ENCODE peak calls at places on chromosomes 11 and 22, in five cellular contexts. One of them, this sample, is unnamed. For H3K4me1, the result is how much of the 10 kb centered on the place peaks cover.

GRCh38 chr11:3723014-3723708 is 52.0 kb upstream of the CHRNA10 start:
- DNase-seq in H1: no peak
- DNase-seq in K562: no peak
- DNase-seq in HepG2: no peak
- DNase-seq in GM12878: no peak
- DNase-seq in this sample: no peak

GRCh38 chr11:30635401-30635989 is 49.3 kb upstream of the MPPED2 start:
- DNase-seq in H1: peak
- DNase-seq in K562: no peak
- DNase-seq in HepG2: no peak
- DNase-seq in GM12878: no peak
- DNase-seq in this sample: no peak

GRCh38 chr11:44529895-44530412 is 35.5 kb upstream of the CD82 start:
- DNase-seq in H1: no peak
- DNase-seq in K562: no peak
- DNase-seq in HepG2: no peak
- DNase-seq in GM12878: no peak
- DNase-seq in this sample: no peak

GRCh38 chr11:59292611-59293010 is 66.1 kb upstream of the OR5AN1 start:
- DNase-seq in H1: no peak
- DNase-seq in K562: no peak
- DNase-seq in HepG2: no peak
- DNase-seq in GM12878: no peak
- DNase-seq in this sample: no peak

GRCh38 chr11:65013130-65013691 is 749 bp upstream of the ARL2 start:
- DNase-seq in H1: no peak
- DNase-seq in K562: peak
- DNase-seq in HepG2: peak
- DNase-seq in GM12878: no peak
- DNase-seq in this sample: no peak

GRCh38 chr11:88886796-88887195 is 179.0 kb downstream of the GRM5 start:
- DNase-seq in H1: peak
- DNase-seq in K562: peak
- DNase-seq in HepG2: peak
- DNase-seq in GM12878: peak
- DNase-seq in this sample: peak

GRCh38 chr11:57416436-57416835 is 10.5 kb downstream of the SLC43A3 start:
- DNase-seq in H1: no peak
- DNase-seq in K562: no peak
- DNase-seq in HepG2: no peak
- DNase-seq in GM12878: no peak
- DNase-seq in this sample: no peak

GRCh38 chr11:33734441-33735165 is 1.6 kb downstream of the CD59 start:
- DNase-seq in H1: no peak
- DNase-seq in K562: no peak
- DNase-seq in HepG2: no peak
- DNase-seq in GM12878: no peak
- DNase-seq in this sample: no peak

GRCh38 chr11:68142028-68142412 is 20.8 kb upstream of the CHKA start:
- DNase-seq in H1: no peak
- DNase-seq in K562: no peak
- DNase-seq in HepG2: no peak
- DNase-seq in GM12878: no peak
- DNase-seq in this sample: no peak

GRCh38 chr11:7905961-7906429 is 25.1 kb downstream of the OR10A6 start:
- DNase-seq in H1: no peak
- DNase-seq in K562: no peak
- DNase-seq in HepG2: no peak
- DNase-seq in GM12878: no peak
- DNase-seq in this sample: no peak

GRCh38 chr11:8345179-8345578 is 81.5 kb upstream of the LMO1 start:
- DNase-seq in H1: no peak
- DNase-seq in K562: no peak
- DNase-seq in HepG2: no peak
- DNase-seq in GM12878: no peak
- DNase-seq in this sample: no peak

GRCh38 chr11:107587306-107587979 is 3.5 kb upstream of the ELMOD1 start:
- DNase-seq in H1: no peak
- DNase-seq in K562: no peak
- DNase-seq in HepG2: no peak
- DNase-seq in GM12878: no peak
- DNase-seq in this sample: no peak

GRCh38 chr11:62912268-62912667 is 8.9 kb downstream of the CHRM1 start:
- DNase-seq in H1: no peak
- DNase-seq in K562: no peak
- DNase-seq in HepG2: no peak
- DNase-seq in GM12878: no peak
- DNase-seq in this sample: no peak

GRCh38 chr11:129331217-129331616 is 44.4 kb upstream of the BARX2 start:
- DNase-seq in H1: no peak
- DNase-seq in K562: no peak
- DNase-seq in HepG2: peak
- DNase-seq in GM12878: no peak
- DNase-seq in this sample: no peak

DNA sequence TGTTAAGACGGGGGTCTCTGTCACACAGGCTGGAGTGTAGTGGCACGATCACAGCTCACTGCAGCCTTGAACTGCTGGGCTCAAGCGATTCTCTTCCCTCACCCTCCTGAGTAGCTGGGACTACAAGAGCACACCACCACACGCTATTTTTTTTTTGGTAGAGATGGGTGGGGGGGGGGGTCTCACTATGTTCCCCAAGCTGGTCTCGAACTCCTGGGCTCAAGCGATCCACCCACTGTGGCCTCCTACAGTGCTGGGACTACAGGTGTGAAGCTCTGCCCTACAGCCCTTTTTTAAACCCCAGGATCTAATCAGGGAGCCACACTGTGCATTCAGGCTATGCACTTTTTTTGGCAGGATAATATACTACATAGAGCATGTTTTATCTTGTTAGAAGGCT is 1.4 kb upstream of the DHCR7 start:
- DNase-seq in H1: no peak
- DNase-seq in K562: no peak
- DNase-seq in HepG2: no peak
- DNase-seq in GM12878: no peak
- DNase-seq in this sample: no peak
- H3K4me1 ChIP-seq in H1: under half
- H3K4me1 ChIP-seq in K562: under half
- H3K4me1 ChIP-seq in HepG2: half or more
- H3K4me1 ChIP-seq in GM12878: under half
- H3K4me1 ChIP-seq in this sample: under half

DNA sequence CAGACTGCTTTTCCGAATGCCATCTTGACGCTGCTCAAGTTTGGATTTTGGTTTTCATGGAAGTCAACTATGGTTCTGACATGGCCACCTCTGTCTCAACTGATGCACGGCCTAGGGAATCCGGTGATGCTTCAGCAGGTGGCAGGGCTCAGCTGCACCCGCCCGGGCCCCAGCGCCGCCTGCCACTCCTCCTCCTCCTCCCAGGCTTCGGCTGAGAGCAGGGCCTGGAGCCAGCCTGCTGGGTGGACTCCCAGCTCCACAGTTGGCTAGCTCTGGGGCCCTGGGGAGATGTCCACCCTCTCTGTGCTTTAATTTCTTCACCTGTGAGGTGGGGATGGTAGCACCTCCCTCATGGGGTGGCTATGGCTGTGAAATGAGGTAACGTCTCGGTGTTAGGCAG is 20.3 kb upstream of the NFAM1 start:
- DNase-seq in H1: no peak
- DNase-seq in K562: no peak
- DNase-seq in HepG2: no peak
- DNase-seq in GM12878: no peak
- DNase-seq in this sample: no peak
- TF ChIP-seq ATF3 in H1: no peak
- TF ChIP-seq ATF3 in K562: no peak
- TF ChIP-seq ATF3 in HepG2: no peak
- TF ChIP-seq ATF3 in GM12878: no peak
- TF ChIP-seq ATF3 in this sample: no peak

GRCh38 chr11:79084382-79084781 is 356.4 kb downstream of the TENM4 start:
- DNase-seq in H1: no peak
- DNase-seq in K562: no peak
- DNase-seq in HepG2: no peak
- DNase-seq in GM12878: no peak
- DNase-seq in this sample: no peak

GRCh38 chr11:79087957-79088318 is 352.9 kb downstream of the TENM4 start:
- DNase-seq in H1: no peak
- DNase-seq in K562: no peak
- DNase-seq in HepG2: no peak
- DNase-seq in GM12878: no peak
- DNase-seq in this sample: no peak

GRCh38 chr11:79087238-79087956 is 353.4 kb downstream of the TENM4 start:
- DNase-seq in H1: peak
- DNase-seq in K562: no peak
- DNase-seq in HepG2: peak
- DNase-seq in GM12878: no peak
- DNase-seq in this sample: no peak

GRCh38 chr11:79083346-79083745 is 357.5 kb downstream of the TENM4 start:
- DNase-seq in H1: no peak
- DNase-seq in K562: no peak
- DNase-seq in HepG2: no peak
- DNase-seq in GM12878: no peak
- DNase-seq in this sample: no peak

GRCh38 chr11:79086056-79086455 is 354.8 kb downstream of the TENM4 start:
- DNase-seq in H1: no peak
- DNase-seq in K562: no peak
- DNase-seq in HepG2: no peak
- DNase-seq in GM12878: no peak
- DNase-seq in this sample: no peak
- H3K4me1 ChIP-seq in H1: under half
- H3K4me1 ChIP-seq in K562: under half
- H3K4me1 ChIP-seq in HepG2: under half
- H3K4me1 ChIP-seq in GM12878: under half
- H3K4me1 ChIP-seq in this sample: under half

GRCh38 chr22:32684148-32684821 is 117.2 kb upstream of the TIMP3 start:
- DNase-seq in H1: no peak
- DNase-seq in K562: no peak
- DNase-seq in HepG2: no peak
- DNase-seq in GM12878: no peak
- DNase-seq in this sample: no peak
- TF ChIP-seq ATF3 in H1: no peak
- TF ChIP-seq ATF3 in K562: peak
- TF ChIP-seq ATF3 in HepG2: no peak
- TF ChIP-seq ATF3 in GM12878: no peak
- TF ChIP-seq ATF3 in this sample: no peak

DNA sequence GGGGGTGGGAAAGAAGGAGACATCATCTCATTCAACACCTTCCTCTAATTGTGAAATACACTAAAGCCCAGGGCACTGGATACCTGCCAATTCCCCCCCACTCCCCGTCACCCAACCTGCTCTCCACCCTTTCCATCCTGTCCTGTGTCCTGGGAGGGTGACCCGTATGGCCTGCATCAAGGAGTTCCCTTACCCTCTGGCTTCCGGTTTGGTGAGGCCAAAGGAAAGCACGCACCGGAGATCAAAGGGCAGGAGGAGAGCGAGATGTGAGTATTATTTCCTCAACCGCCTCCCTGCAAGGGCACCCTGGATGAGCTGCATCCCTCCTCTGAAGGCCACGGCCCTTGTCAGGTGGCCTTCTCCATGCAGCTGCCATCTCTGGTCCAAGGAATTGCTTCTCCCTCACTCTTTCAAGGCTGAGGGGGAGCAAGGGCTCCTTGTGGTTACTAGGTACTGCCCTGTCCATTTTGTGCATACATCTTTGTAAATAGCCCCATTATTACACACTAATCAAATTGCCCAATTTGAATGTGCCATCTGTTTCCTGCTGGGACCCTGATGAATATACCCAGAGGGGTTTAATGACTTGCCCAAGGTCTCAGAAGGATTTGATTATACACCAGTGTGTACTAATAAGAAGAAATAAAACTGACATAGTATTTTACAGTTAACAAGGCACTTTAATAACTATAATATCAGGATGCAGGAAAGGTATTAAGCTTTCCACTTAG is 64.8 kb upstream of the PTPRJ start:
- DNase-seq in H1: no peak
- DNase-seq in K562: no peak
- DNase-seq in HepG2: peak
- DNase-seq in GM12878: no peak
- DNase-seq in this sample: no peak
- H3K4me1 ChIP-seq in H1: under half
- H3K4me1 ChIP-seq in K562: under half
- H3K4me1 ChIP-seq in HepG2: under half
- H3K4me1 ChIP-seq in GM12878: under half
- H3K4me1 ChIP-seq in this sample: under half

GRCh38 chr11:118439656-118440055 is 3.4 kb downstream of the KMT2A start:
- DNase-seq in H1: no peak
- DNase-seq in K562: no peak
- DNase-seq in HepG2: no peak
- DNase-seq in GM12878: no peak
- DNase-seq in this sample: no peak

GRCh38 chr11:118436639-118437045 is 350 bp downstream of the KMT2A start:
- DNase-seq in H1: no peak
- DNase-seq in K562: no peak
- DNase-seq in HepG2: no peak
- DNase-seq in GM12878: no peak
- DNase-seq in this sample: no peak

GRCh38 chr11:118437046-118437735 is 899 bp downstream of the KMT2A start:
- DNase-seq in H1: no peak
- DNase-seq in K562: peak
- DNase-seq in HepG2: peak
- DNase-seq in GM12878: no peak
- DNase-seq in this sample: no peak

GRCh38 chr11:118437736-118438125 is 1.4 kb downstream of the KMT2A start:
- DNase-seq in H1: no peak
- DNase-seq in K562: peak
- DNase-seq in HepG2: peak
- DNase-seq in GM12878: no peak
- DNase-seq in this sample: no peak

DNA sequence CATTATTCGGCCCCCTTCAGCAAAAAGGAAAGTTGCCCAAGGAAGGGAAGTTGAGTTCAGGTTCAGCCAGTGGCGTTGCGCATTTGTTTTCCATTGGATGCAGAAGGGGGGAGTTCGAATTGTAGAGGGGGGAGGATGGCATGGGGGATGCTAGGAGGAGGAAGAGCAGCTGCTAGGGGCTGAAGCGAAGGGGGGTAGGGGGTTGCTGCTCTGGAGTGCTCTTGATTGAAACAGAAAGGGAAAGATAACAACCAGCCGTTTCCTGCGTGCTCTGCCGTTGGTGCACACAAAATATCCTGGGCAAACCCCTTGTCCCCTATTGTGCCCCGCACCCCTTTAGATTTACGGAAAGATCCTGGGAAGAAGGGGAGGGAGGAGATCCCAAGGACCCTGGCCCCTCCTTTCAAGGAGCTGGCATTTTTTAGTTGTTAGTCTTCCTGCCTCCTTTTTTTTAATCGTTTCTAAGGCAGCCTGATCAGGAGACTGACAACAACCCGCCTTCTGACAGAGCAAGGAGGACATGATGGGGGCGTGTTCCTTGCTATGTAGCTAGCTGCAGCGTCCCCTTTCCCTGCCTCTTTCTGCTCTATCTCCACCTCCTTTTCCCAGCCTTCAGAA is 2.1 kb downstream of the KMT2A start:
- DNase-seq in H1: no peak
- DNase-seq in K562: peak
- DNase-seq in HepG2: no peak
- DNase-seq in GM12878: no peak
- DNase-seq in this sample: no peak
- TF ChIP-seq ATF3 in H1: no peak
- TF ChIP-seq ATF3 in K562: no peak
- TF ChIP-seq ATF3 in HepG2: no peak
- TF ChIP-seq ATF3 in GM12878: no peak
- TF ChIP-seq ATF3 in this sample: no peak